ENCODE peak calls at places on chromosomes 7 and 10, in ten cellular contexts. One of them, this sample, is unnamed.

GRCh38 chr10:89601728-89602361 is 43.2 kb downstream of the PANK1 start:
- DNase-seq in H9: no peak
- DNase-seq in nucleus accumbens: no peak
- DNase-seq in MM.1S: no peak
- DNase-seq in T1000: no peak
- DNase-seq in AG08396: no peak
- DNase-seq in stimulated activated CD4-positive, alpha-beta T cell treated with anti-CD3 and anti-CD28 coated beads, TNF-alpha, amount 100 ng/mL, for 4 hours: no peak
- DNase-seq in NAMALWA: no peak
- DNase-seq in MCF 10A: no peak
- DNase-seq in chondrocyte: no peak
- DNase-seq in this sample: no peak

GRCh38 chr10:52318136-52318810 is 4.2 kb downstream of the DKK1 start:
- DNase-seq in nucleus accumbens: no peak
- DNase-seq in NAMALWA: no peak
- DNase-seq in chondrocyte: no peak
- DNase-seq in MCF 10A: peak
- DNase-seq in T1000: no peak
- DNase-seq in AG08396: no peak
- DNase-seq in H9: no peak
- DNase-seq in stimulated activated CD4-positive, alpha-beta T cell treated with anti-CD3 and anti-CD28 coated beads, TNF-alpha, amount 100 ng/mL, for 4 hours: no peak
- DNase-seq in MM.1S: no peak
- DNase-seq in this sample: peak

GRCh38 chr7:127953966-127954365 is 77.3 kb downstream of the LRRC4 start:
- DNase-seq in chondrocyte: no peak
- DNase-seq in stimulated activated CD4-positive, alpha-beta T cell treated with anti-CD3 and anti-CD28 coated beads, TNF-alpha, amount 100 ng/mL, for 4 hours: no peak
- DNase-seq in H9: no peak
- DNase-seq in AG08396: no peak
- DNase-seq in nucleus accumbens: no peak
- DNase-seq in NAMALWA: no peak
- DNase-seq in T1000: no peak
- DNase-seq in MCF 10A: no peak
- DNase-seq in MM.1S: no peak
- DNase-seq in this sample: no peak

GRCh38 chr7:137475966-137476365 is 132.4 kb upstream of the PTN start:
- DNase-seq in chondrocyte: no peak
- DNase-seq in NAMALWA: no peak
- DNase-seq in T1000: no peak
- DNase-seq in MM.1S: no peak
- DNase-seq in H9: no peak
- DNase-seq in nucleus accumbens: no peak
- DNase-seq in stimulated activated CD4-positive, alpha-beta T cell treated with anti-CD3 and anti-CD28 coated beads, TNF-alpha, amount 100 ng/mL, for 4 hours: no peak
- DNase-seq in AG08396: no peak
- DNase-seq in MCF 10A: peak
- DNase-seq in this sample: no peak

GRCh38 chr10:19656420-19657042 is 159.7 kb upstream of the PLXDC2 start:
- DNase-seq in T1000: no peak
- DNase-seq in nucleus accumbens: no peak
- DNase-seq in MM.1S: no peak
- DNase-seq in stimulated activated CD4-positive, alpha-beta T cell treated with anti-CD3 and anti-CD28 coated beads, TNF-alpha, amount 100 ng/mL, for 4 hours: no peak
- DNase-seq in H9: no peak
- DNase-seq in NAMALWA: no peak
- DNase-seq in chondrocyte: no peak
- DNase-seq in AG08396: no peak
- DNase-seq in MCF 10A: no peak
- DNase-seq in this sample: no peak

GRCh38 chr10:80462986-80463741 is 9.1 kb downstream of the TSPAN14 start:
- DNase-seq in NAMALWA: peak
- DNase-seq in stimulated activated CD4-positive, alpha-beta T cell treated with anti-CD3 and anti-CD28 coated beads, TNF-alpha, amount 100 ng/mL, for 4 hours: no peak
- DNase-seq in nucleus accumbens: no peak
- DNase-seq in chondrocyte: no peak
- DNase-seq in MCF 10A: no peak
- DNase-seq in AG08396: peak
- DNase-seq in H9: no peak
- DNase-seq in T1000: no peak
- DNase-seq in MM.1S: no peak
- DNase-seq in this sample: peak

GRCh38 chr7:139683137-139683871 is 94.5 kb downstream of the HIPK2 start:
- DNase-seq in MCF 10A: no peak
- DNase-seq in nucleus accumbens: no peak
- DNase-seq in chondrocyte: no peak
- DNase-seq in stimulated activated CD4-positive, alpha-beta T cell treated with anti-CD3 and anti-CD28 coated beads, TNF-alpha, amount 100 ng/mL, for 4 hours: no peak
- DNase-seq in AG08396: no peak
- DNase-seq in H9: no peak
- DNase-seq in T1000: no peak
- DNase-seq in NAMALWA: no peak
- DNase-seq in MM.1S: no peak
- DNase-seq in this sample: peak

GRCh38 chr7:151616443-151617213 is 96.9 kb upstream of the RHEB start:
- DNase-seq in NAMALWA: no peak
- DNase-seq in stimulated activated CD4-positive, alpha-beta T cell treated with anti-CD3 and anti-CD28 coated beads, TNF-alpha, amount 100 ng/mL, for 4 hours: no peak
- DNase-seq in AG08396: no peak
- DNase-seq in nucleus accumbens: no peak
- DNase-seq in MCF 10A: no peak
- DNase-seq in chondrocyte: no peak
- DNase-seq in H9: no peak
- DNase-seq in MM.1S: no peak
- DNase-seq in T1000: no peak
- DNase-seq in this sample: no peak

GRCh38 chr7:50554431-50554830 is 10.8 kb downstream of the DDC start:
- DNase-seq in stimulated activated CD4-positive, alpha-beta T cell treated with anti-CD3 and anti-CD28 coated beads, TNF-alpha, amount 100 ng/mL, for 4 hours: no peak
- DNase-seq in AG08396: no peak
- DNase-seq in MM.1S: no peak
- DNase-seq in H9: no peak
- DNase-seq in chondrocyte: no peak
- DNase-seq in nucleus accumbens: no peak
- DNase-seq in T1000: no peak
- DNase-seq in MCF 10A: no peak
- DNase-seq in NAMALWA: no peak
- DNase-seq in this sample: no peak

GRCh38 chr10:25180801-25181200 is 6.0 kb downstream of the GPR158 start:
- DNase-seq in H9: no peak
- DNase-seq in AG08396: no peak
- DNase-seq in chondrocyte: no peak
- DNase-seq in stimulated activated CD4-positive, alpha-beta T cell treated with anti-CD3 and anti-CD28 coated beads, TNF-alpha, amount 100 ng/mL, for 4 hours: no peak
- DNase-seq in MCF 10A: no peak
- DNase-seq in MM.1S: no peak
- DNase-seq in T1000: no peak
- DNase-seq in NAMALWA: no peak
- DNase-seq in nucleus accumbens: no peak
- DNase-seq in this sample: no peak

GRCh38 chr7:96658011-96658391 is 51.6 kb downstream of the SEM1 start:
- DNase-seq in nucleus accumbens: no peak
- DNase-seq in H9: no peak
- DNase-seq in NAMALWA: no peak
- DNase-seq in T1000: no peak
- DNase-seq in AG08396: no peak
- DNase-seq in stimulated activated CD4-positive, alpha-beta T cell treated with anti-CD3 and anti-CD28 coated beads, TNF-alpha, amount 100 ng/mL, for 4 hours: no peak
- DNase-seq in MCF 10A: no peak
- DNase-seq in MM.1S: no peak
- DNase-seq in chondrocyte: no peak
- DNase-seq in this sample: no peak

GRCh38 chr7:100472854-100473499 is 6.0 kb downstream of the TSC22D4 start:
- DNase-seq in nucleus accumbens: no peak
- DNase-seq in chondrocyte: no peak
- DNase-seq in MM.1S: no peak
- DNase-seq in stimulated activated CD4-positive, alpha-beta T cell treated with anti-CD3 and anti-CD28 coated beads, TNF-alpha, amount 100 ng/mL, for 4 hours: no peak
- DNase-seq in AG08396: no peak
- DNase-seq in H9: no peak
- DNase-seq in T1000: peak
- DNase-seq in MCF 10A: no peak
- DNase-seq in NAMALWA: no peak
- DNase-seq in this sample: no peak

GRCh38 chr7:111528331-111528730 is 34.0 kb downstream of the IMMP2L start:
- DNase-seq in NAMALWA: no peak
- DNase-seq in MCF 10A: no peak
- DNase-seq in chondrocyte: no peak
- DNase-seq in H9: no peak
- DNase-seq in stimulated activated CD4-positive, alpha-beta T cell treated with anti-CD3 and anti-CD28 coated beads, TNF-alpha, amount 100 ng/mL, for 4 hours: no peak
- DNase-seq in T1000: no peak
- DNase-seq in nucleus accumbens: no peak
- DNase-seq in MM.1S: peak
- DNase-seq in AG08396: no peak
- DNase-seq in this sample: no peak

GRCh38 chr7:117706191-117706590 is 167.1 kb downstream of the CTTNBP2 start:
- DNase-seq in chondrocyte: no peak
- DNase-seq in MCF 10A: no peak
- DNase-seq in AG08396: no peak
- DNase-seq in stimulated activated CD4-positive, alpha-beta T cell treated with anti-CD3 and anti-CD28 coated beads, TNF-alpha, amount 100 ng/mL, for 4 hours: no peak
- DNase-seq in T1000: no peak
- DNase-seq in NAMALWA: no peak
- DNase-seq in H9: no peak
- DNase-seq in nucleus accumbens: no peak
- DNase-seq in MM.1S: peak
- DNase-seq in this sample: no peak

GRCh38 chr7:37784015-37784414 is 64.4 kb upstream of the NME8 start:
- DNase-seq in MM.1S: no peak
- DNase-seq in H9: no peak
- DNase-seq in stimulated activated CD4-positive, alpha-beta T cell treated with anti-CD3 and anti-CD28 coated beads, TNF-alpha, amount 100 ng/mL, for 4 hours: no peak
- DNase-seq in NAMALWA: no peak
- DNase-seq in MCF 10A: no peak
- DNase-seq in chondrocyte: no peak
- DNase-seq in nucleus accumbens: no peak
- DNase-seq in AG08396: no peak
- DNase-seq in T1000: no peak
- DNase-seq in this sample: no peak

GRCh38 chr7:48158404-48158803 is 12.9 kb upstream of the ABCA13 start:
- DNase-seq in MCF 10A: no peak
- DNase-seq in H9: no peak
- DNase-seq in NAMALWA: no peak
- DNase-seq in stimulated activated CD4-positive, alpha-beta T cell treated with anti-CD3 and anti-CD28 coated beads, TNF-alpha, amount 100 ng/mL, for 4 hours: no peak
- DNase-seq in AG08396: peak
- DNase-seq in nucleus accumbens: no peak
- DNase-seq in chondrocyte: no peak
- DNase-seq in T1000: no peak
- DNase-seq in MM.1S: no peak
- DNase-seq in this sample: no peak

GRCh38 chr10:77571490-77571889 is 66.1 kb downstream of the KCNMA1 start:
- DNase-seq in nucleus accumbens: no peak
- DNase-seq in NAMALWA: no peak
- DNase-seq in stimulated activated CD4-positive, alpha-beta T cell treated with anti-CD3 and anti-CD28 coated beads, TNF-alpha, amount 100 ng/mL, for 4 hours: no peak
- DNase-seq in H9: no peak
- DNase-seq in T1000: no peak
- DNase-seq in chondrocyte: no peak
- DNase-seq in MM.1S: no peak
- DNase-seq in MCF 10A: no peak
- DNase-seq in AG08396: no peak
- DNase-seq in this sample: no peak

GRCh38 chr10:118259288-118259906 is 82.7 kb downstream of the FAM204A start:
- DNase-seq in NAMALWA: peak
- DNase-seq in MCF 10A: peak
- DNase-seq in H9: peak
- DNase-seq in nucleus accumbens: no peak
- DNase-seq in stimulated activated CD4-positive, alpha-beta T cell treated with anti-CD3 and anti-CD28 coated beads, TNF-alpha, amount 100 ng/mL, for 4 hours: no peak
- DNase-seq in AG08396: peak
- DNase-seq in MM.1S: peak
- DNase-seq in T1000: no peak
- DNase-seq in chondrocyte: no peak
- DNase-seq in this sample: no peak

GRCh38 chr7:129784437-129784782 is 168.3 kb downstream of the UBE2H start:
- DNase-seq in nucleus accumbens: no peak
- DNase-seq in stimulated activated CD4-positive, alpha-beta T cell treated with anti-CD3 and anti-CD28 coated beads, TNF-alpha, amount 100 ng/mL, for 4 hours: no peak
- DNase-seq in T1000: no peak
- DNase-seq in MCF 10A: no peak
- DNase-seq in H9: no peak
- DNase-seq in MM.1S: no peak
- DNase-seq in AG08396: no peak
- DNase-seq in NAMALWA: no peak
- DNase-seq in chondrocyte: no peak
- DNase-seq in this sample: no peak

GRCh38 chr10:43965033-43965917 is 316.6 kb upstream of the ZNF32 start:
- DNase-seq in AG08396: no peak
- DNase-seq in T1000: peak
- DNase-seq in chondrocyte: no peak
- DNase-seq in nucleus accumbens: no peak
- DNase-seq in MCF 10A: peak
- DNase-seq in H9: no peak
- DNase-seq in stimulated activated CD4-positive, alpha-beta T cell treated with anti-CD3 and anti-CD28 coated beads, TNF-alpha, amount 100 ng/mL, for 4 hours: no peak
- DNase-seq in MM.1S: peak
- DNase-seq in NAMALWA: peak
- DNase-seq in this sample: peak

GRCh38 chr10:58275908-58276307 is 6.9 kb downstream of the CISD1 start:
- DNase-seq in H9: no peak
- DNase-seq in AG08396: no peak
- DNase-seq in chondrocyte: no peak
- DNase-seq in T1000: no peak
- DNase-seq in nucleus accumbens: no peak
- DNase-seq in stimulated activated CD4-positive, alpha-beta T cell treated with anti-CD3 and anti-CD28 coated beads, TNF-alpha, amount 100 ng/mL, for 4 hours: no peak
- DNase-seq in MM.1S: no peak
- DNase-seq in MCF 10A: no peak
- DNase-seq in NAMALWA: no peak
- DNase-seq in this sample: peak

GRCh38 chr7:143318661-143319060 is 2.8 kb downstream of the CLCN1 start:
- DNase-seq in MCF 10A: peak
- DNase-seq in nucleus accumbens: no peak
- DNase-seq in T1000: no peak
- DNase-seq in NAMALWA: no peak
- DNase-seq in chondrocyte: no peak
- DNase-seq in stimulated activated CD4-positive, alpha-beta T cell treated with anti-CD3 and anti-CD28 coated beads, TNF-alpha, amount 100 ng/mL, for 4 hours: no peak
- DNase-seq in AG08396: peak
- DNase-seq in H9: no peak
- DNase-seq in MM.1S: no peak
- DNase-seq in this sample: no peak

GRCh38 chr7:150974468-150975391 is 3.4 kb downstream of the KCNH2 start:
- DNase-seq in MCF 10A: no peak
- DNase-seq in chondrocyte: no peak
- DNase-seq in nucleus accumbens: peak
- DNase-seq in AG08396: peak
- DNase-seq in H9: peak
- DNase-seq in stimulated activated CD4-positive, alpha-beta T cell treated with anti-CD3 and anti-CD28 coated beads, TNF-alpha, amount 100 ng/mL, for 4 hours: peak
- DNase-seq in MM.1S: peak
- DNase-seq in NAMALWA: peak
- DNase-seq in T1000: no peak
- DNase-seq in this sample: no peak

GRCh38 chr7:45456105-45456504 is 118.1 kb upstream of the ADCY1 start:
- DNase-seq in MM.1S: no peak
- DNase-seq in T1000: no peak
- DNase-seq in H9: no peak
- DNase-seq in NAMALWA: no peak
- DNase-seq in AG08396: no peak
- DNase-seq in stimulated activated CD4-positive, alpha-beta T cell treated with anti-CD3 and anti-CD28 coated beads, TNF-alpha, amount 100 ng/mL, for 4 hours: no peak
- DNase-seq in chondrocyte: peak
- DNase-seq in nucleus accumbens: no peak
- DNase-seq in MCF 10A: no peak
- DNase-seq in this sample: no peak

GRCh38 chr10:49366460-49366859 is 29.4 kb downstream of the DRGX start:
- DNase-seq in AG08396: no peak
- DNase-seq in MCF 10A: no peak
- DNase-seq in MM.1S: no peak
- DNase-seq in nucleus accumbens: no peak
- DNase-seq in NAMALWA: no peak
- DNase-seq in stimulated activated CD4-positive, alpha-beta T cell treated with anti-CD3 and anti-CD28 coated beads, TNF-alpha, amount 100 ng/mL, for 4 hours: no peak
- DNase-seq in H9: no peak
- DNase-seq in T1000: no peak
- DNase-seq in chondrocyte: no peak
- DNase-seq in this sample: no peak

GRCh38 chr10:47423476-47423875 is 39.4 kb upstream of the ZNF488 start:
- DNase-seq in MCF 10A: no peak
- DNase-seq in NAMALWA: no peak
- DNase-seq in stimulated activated CD4-positive, alpha-beta T cell treated with anti-CD3 and anti-CD28 coated beads, TNF-alpha, amount 100 ng/mL, for 4 hours: no peak
- DNase-seq in T1000: no peak
- DNase-seq in AG08396: no peak
- DNase-seq in H9: peak
- DNase-seq in MM.1S: no peak
- DNase-seq in nucleus accumbens: no peak
- DNase-seq in chondrocyte: no peak
- DNase-seq in this sample: peak

GRCh38 chr10:32379314-32379949 is 32.5 kb upstream of the EPC1 start:
- DNase-seq in stimulated activated CD4-positive, alpha-beta T cell treated with anti-CD3 and anti-CD28 coated beads, TNF-alpha, amount 100 ng/mL, for 4 hours: no peak
- DNase-seq in AG08396: peak
- DNase-seq in H9: peak
- DNase-seq in chondrocyte: no peak
- DNase-seq in MM.1S: peak
- DNase-seq in nucleus accumbens: no peak
- DNase-seq in NAMALWA: peak
- DNase-seq in T1000: no peak
- DNase-seq in MCF 10A: peak
- DNase-seq in this sample: peak

GRCh38 chr7:101506531-101506930 is 122.6 kb downstream of the MYL10 start:
- DNase-seq in chondrocyte: no peak
- DNase-seq in NAMALWA: no peak
- DNase-seq in stimulated activated CD4-positive, alpha-beta T cell treated with anti-CD3 and anti-CD28 coated beads, TNF-alpha, amount 100 ng/mL, for 4 hours: no peak
- DNase-seq in MM.1S: no peak
- DNase-seq in H9: no peak
- DNase-seq in AG08396: no peak
- DNase-seq in MCF 10A: no peak
- DNase-seq in T1000: no peak
- DNase-seq in nucleus accumbens: no peak
- DNase-seq in this sample: no peak